ENCODE peak calls at places on chromosomes 5 and 9, in five cellular contexts. D is neuronal stem cell, A is H9, R is H1, Q is trophoblast cell. K is an unnamed sample.

GRCh38 chr9:136567651-136568287 is 21.9 kb upstream of the NOTCH1 start:
- DNase-seq in R (peak; percentile 74), A (peak; percentile 77), D (no peak), Q (peak; percentile 32), K (peak; percentile 87)

GRCh38 chr5:39219433-39219832 is at the start of gene FYB1:
- DNase-seq in Q (peak; percentile 81), A (no peak), R (no peak), D (no peak), K (no peak)

GRCh38 chr5:129379406-129379805 is 80.7 kb upstream of the ADAMTS19 start:
- DNase-seq in D (no peak), Q (no peak), A (no peak), R (no peak), K (no peak)

GRCh38 chr9:34809504-34810186 is 99.7 kb upstream of the CCL21 start:
- DNase-seq in D (peak; percentile 18), R (peak; percentile 83), A (peak; percentile 84), Q (peak; percentile 16), K (peak; percentile 10)

GRCh38 chr9:28762167-28762566 is 1188.9 kb upstream of the C9orf72 start:
- DNase-seq in A (no peak), D (no peak), Q (no peak), R (no peak), K (no peak)

GRCh38 chr5:15601274-15601673 is 101.3 kb downstream of the FBXL7 start:
- DNase-seq in Q (no peak), A (no peak), R (no peak), D (no peak), K (no peak)

GRCh38 chr5:14871084-14871572 is 450 bp downstream of the ANKH start:
- DNase-seq in Q (no peak), A (no peak), R (peak; percentile 57), D (no peak), K (no peak)

GRCh38 chr5:173890195-173890951 is 2.2 kb downstream of the CPEB4 start:
- DNase-seq in A (peak; percentile 39), Q (peak; percentile 58), R (no peak), D (no peak), K (peak; percentile 30)

DNA sequence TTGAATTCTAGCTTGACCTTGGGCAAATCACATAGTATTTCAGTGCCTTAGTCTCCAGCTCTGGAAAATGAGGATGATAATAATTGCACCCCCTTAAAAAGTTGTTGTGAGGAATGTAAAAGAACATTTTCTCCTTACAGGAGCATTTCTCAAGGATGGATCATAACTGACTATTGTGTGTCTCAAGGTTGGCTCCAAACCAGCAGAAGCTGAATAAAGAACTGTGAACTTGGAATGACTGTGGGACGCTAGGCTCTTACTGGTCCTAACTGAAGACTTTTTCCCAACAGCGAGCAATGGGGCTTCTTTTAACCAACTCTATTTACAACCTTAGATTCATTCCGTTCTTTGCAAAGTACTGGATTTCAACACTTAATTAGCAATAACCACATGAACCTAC is 26.2 kb upstream of the GLRX start:
- DNase-seq in R (no peak), D (no peak), A (no peak), Q (no peak), K (no peak)
- H3K4me2 ChIP-seq in R (no peak overlapping the region), D (no peak overlapping the region), A (no peak overlapping the region), Q (no peak overlapping the region), K (no peak overlapping the region)

DNA sequence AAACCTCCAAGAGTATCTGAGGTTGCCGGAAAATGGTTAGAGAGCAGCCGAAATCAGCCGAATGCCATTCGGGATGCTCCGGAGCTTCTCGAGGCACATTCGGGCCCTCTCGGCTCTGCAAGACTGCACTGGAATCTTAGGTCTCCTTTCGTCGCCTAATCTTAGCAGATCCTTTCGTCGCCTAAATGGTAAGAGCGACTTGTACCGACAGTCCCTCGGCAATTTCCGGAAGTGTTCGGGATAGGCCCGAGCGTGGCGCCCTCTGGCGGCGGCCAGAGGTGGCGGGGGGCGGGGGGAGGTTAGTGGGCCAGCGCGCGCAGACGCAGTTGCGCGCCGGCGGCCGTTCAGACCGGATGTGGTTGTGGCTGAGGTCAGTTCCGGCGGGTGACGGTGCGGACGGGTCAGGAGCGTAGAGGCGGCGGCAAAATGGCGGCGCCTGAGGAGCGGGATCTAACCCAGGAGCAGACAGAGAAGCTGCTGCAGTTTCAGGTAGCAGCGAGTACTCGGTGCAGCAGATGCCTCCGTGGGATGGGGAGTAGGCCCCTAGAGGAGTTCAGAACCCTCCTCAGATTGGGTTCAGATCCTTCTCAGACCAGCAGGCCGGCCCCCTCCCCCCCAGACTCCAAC is at the start of gene FAF2:
- DNase-seq in Q (peak; percentile 98), D (peak; percentile 99), A (peak; percentile 98), R (peak; percentile 100), K (peak; percentile 99)
- H2BK120ac ChIP-seq in Q (peak within 1 kb of the TSS; percentile 80), D (peak within 1 kb of the TSS; percentile 16), A (peak within 1 kb of the TSS; percentile 98), R (peak within 1 kb of the TSS; percentile 76), K (peak within 1 kb of the TSS; percentile 57)

DNA sequence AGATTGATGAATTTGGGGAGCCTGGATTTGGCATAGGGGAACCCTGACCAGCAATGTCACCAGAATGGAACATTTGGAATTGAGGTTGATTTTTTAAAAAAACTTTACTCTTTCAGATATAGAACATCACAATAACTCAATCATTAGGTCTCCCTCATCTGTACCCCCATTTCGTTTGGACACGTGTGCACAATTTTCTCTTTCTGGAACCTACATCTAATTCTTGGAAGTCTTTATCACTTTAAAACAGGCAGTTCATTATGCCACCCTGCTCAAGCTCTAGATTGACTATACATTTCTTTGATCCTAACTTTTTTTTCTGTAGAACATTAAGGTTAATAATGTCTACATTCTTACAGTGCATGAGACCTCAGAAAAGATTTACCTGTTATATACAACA is 3.7 kb upstream of the SSBP2 start:
- DNase-seq in Q (no peak), D (no peak), R (no peak), A (no peak), K (no peak)
- H2BK12ac ChIP-seq in Q (no peak overlapping the region), D (no peak overlapping the region), R (no peak overlapping the region), A (no peak overlapping the region), K (no peak overlapping the region)

GRCh38 chr5:158822099-158822498 is 277.6 kb downstream of the EBF1 start:
- DNase-seq in R (no peak), A (no peak), Q (no peak), D (no peak), K (no peak)

GRCh38 chr5:158821321-158821720 is 278.4 kb downstream of the EBF1 start:
- DNase-seq in R (no peak), A (no peak), Q (no peak), D (no peak), K (no peak)

GRCh38 chr5:158819095-158819494 is 280.6 kb downstream of the EBF1 start:
- DNase-seq in R (no peak), A (no peak), Q (no peak), D (no peak), K (no peak)

GRCh38 chr5:158819840-158820620 is 279.7 kb downstream of the EBF1 start:
- DNase-seq in D (no peak), Q (no peak), R (no peak), A (no peak), K (peak; percentile 16)

GRCh38 chr5:158820891-158821290 is 278.8 kb downstream of the EBF1 start:
- DNase-seq in D (no peak), A (no peak), Q (no peak), R (no peak), K (no peak)
- H3K4me2 ChIP-seq in D (no peak overlapping the region), A (no peak overlapping the region), Q (no peak overlapping the region), R (no peak overlapping the region), K (no peak overlapping the region)

DNA sequence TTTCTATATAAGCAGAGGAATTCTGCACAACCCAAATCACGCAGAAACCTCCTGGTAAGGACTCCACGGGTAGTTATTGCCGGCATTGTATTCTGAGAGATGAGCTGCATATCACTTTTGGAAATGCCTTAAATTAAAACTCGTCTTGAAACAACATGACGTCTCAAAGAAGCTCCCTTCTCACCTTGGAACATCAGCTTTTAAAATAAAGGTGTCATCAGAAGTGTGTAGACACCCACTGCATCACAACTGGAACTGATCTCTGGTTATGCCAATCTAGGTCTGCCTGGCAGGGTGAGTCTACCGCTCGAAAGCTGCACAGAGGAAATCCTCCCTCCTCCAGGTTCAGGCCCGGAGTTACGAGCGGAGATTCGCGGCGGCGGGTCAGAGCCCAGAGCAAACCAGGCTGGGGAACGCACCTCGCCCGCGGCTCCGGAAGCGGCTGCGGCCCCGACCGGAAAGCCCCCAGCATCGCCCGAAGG is 974 bp upstream of the SLC12A2 start:
- DNase-seq in R (no peak), D (no peak), Q (no peak), A (no peak), K (no peak)
- H2BK120ac ChIP-seq in R (no peak overlapping the region), D (no peak overlapping the region), Q (peak overlapping the region; percentile 82), A (no peak overlapping the region), K (peak overlapping the region; percentile 79)

DNA sequence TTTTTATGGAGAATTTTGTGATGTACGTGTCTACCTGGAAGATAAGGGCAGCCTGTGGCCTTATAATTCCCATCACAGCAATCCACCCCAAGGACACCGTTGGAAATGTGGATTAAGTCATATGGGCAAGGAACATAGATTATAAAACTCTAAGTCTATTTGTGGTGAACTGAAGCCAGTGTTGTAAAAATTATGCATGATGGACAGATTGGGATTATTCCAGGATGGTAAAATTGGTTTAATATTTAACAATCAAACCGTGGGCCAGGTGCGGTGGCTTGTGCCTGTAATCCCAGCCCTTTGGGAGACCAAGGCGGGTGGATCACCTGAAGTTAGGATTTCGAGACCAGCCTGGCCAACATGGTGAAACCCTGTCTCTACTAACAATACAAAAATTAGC is 12.9 kb upstream of the SLC6A19 start:
- DNase-seq in D (no peak), Q (no peak), A (no peak), R (no peak), K (no peak)
- H2BK12ac ChIP-seq in D (no peak overlapping the region), Q (no peak overlapping the region), A (no peak overlapping the region), R (no peak overlapping the region), K (no peak overlapping the region)

DNA sequence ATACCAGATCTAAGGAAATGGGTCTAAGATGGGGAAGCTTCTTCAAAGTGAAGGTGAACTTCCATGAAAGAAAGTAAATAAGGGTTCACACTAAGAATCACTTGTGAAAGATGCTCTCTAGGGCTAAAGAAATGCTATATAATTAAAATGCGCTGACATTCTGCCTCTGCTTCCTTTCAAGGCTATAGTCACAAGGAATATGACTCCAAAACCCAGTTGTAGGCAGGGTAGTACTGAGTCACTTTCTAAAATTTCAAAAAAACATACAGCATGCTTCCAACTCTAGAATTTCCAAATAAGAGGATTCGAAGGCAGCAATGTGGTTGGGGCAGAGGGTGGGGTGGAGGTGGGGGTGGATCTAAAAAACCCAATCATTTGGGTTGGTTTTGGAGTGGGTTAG is 84.5 kb downstream of the HMHB1 start:
- DNase-seq in R (no peak), Q (no peak), D (no peak), A (no peak), K (no peak)
- H3K4me2 ChIP-seq in R (no peak overlapping the region), Q (no peak overlapping the region), D (no peak overlapping the region), A (no peak overlapping the region), K (no peak overlapping the region)

DNA sequence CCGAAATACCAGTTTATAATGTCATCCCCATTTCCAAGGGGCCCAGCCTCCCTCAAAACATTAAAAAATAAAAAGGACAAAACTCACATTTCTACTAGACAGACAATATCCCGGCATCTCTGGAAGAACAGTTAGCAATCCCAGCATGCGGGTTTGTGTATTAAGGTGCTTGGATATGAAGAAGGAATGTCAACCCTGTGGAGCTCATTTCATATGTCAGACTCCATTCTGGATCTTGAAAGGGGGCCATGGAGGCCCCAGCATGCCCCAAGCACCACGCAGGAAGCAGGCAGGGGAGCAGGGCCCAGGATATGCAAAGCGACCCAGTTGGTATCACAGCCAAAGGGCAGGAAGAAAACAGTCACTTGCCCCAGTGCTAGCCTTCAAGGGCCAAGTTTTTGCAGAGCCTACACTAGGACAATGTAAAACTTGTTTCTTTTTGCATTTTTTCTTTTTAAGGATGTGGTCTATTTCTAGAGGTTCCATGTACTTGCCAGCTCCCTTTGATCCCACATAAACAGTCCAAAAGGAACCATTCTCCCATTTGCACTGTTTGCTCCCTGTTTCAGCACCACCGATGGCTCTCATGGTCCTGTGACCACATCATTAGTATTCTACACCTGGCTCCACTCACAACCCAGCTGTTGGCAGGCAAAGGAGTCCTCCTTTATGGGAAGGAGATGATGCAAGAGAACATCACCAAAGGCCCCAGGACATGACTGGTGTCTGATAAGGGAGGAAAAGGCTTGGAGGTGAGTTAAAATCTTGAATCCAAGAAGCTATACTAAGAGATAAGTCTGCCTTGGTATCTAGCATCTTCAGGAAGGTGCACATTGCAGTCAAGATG is 58.3 kb downstream of the FGF1 start:
- DNase-seq in R (no peak), A (no peak), D (no peak), Q (peak; percentile 88), K (no peak)
- H2BK120ac ChIP-seq in R (no peak overlapping the region), A (no peak overlapping the region), D (no peak overlapping the region), Q (no peak overlapping the region), K (no peak overlapping the region)